ENCODE peak calls at places on chromosome X, in four cellular contexts. I is HepG2, Z is K562, U is HCT116. W is an unnamed sample.

GRCh38 chrX:24658421-24658820 is 11.3 kb upstream of the PCYT1B start:
- DNase-seq in I (no peak), Z (no peak), U (no peak), W (no peak)

GRCh38 chrX:154748712-154749339 is 2.1 kb downstream of the GAB3 start:
- DNase-seq in I (peak), Z (peak), U (no peak), W (no peak)

GRCh38 chrX:21658152-21658737 is at the start of gene KLHL34:
- DNase-seq in I (no peak), Z (no peak), U (no peak), W (no peak)

GRCh38 chrX:15043538-15043937 is 170.3 kb downstream of the MOSPD2 start:
- DNase-seq in I (no peak), Z (no peak), U (no peak), W (no peak)

GRCh38 chrX:360496-361150 is 26.1 kb downstream of the PPP2R3B start:
- DNase-seq in I (no peak), Z (no peak), U (no peak), W (no peak)

GRCh38 chrX:129744881-129745321 is 6.1 kb downstream of the XPNPEP2 start:
- DNase-seq in I (no peak), Z (no peak), U (no peak), W (no peak)

GRCh38 chrX:54415534-54416350 is 24.5 kb upstream of the TSR2 start:
- DNase-seq in I (no peak), Z (no peak), U (no peak), W (no peak)

GRCh38 chrX:148960060-148960459 is 459.6 kb downstream of the AFF2 start:
- DNase-seq in I (no peak), Z (no peak), U (no peak), W (no peak)

GRCh38 chrX:42739258-42739657 is 38.7 kb downstream of the PPP1R2C start:
- DNase-seq in I (no peak), Z (no peak), U (no peak), W (no peak)

GRCh38 chrX:50770702-50771101 is 43.3 kb downstream of the SHROOM4 start:
- DNase-seq in I (peak), Z (no peak), U (no peak), W (no peak)

GRCh38 chrX:11886745-11887144 is 128.7 kb downstream of the MSL3 start:
- DNase-seq in I (no peak), Z (no peak), U (no peak), W (no peak)

GRCh38 chrX:65688403-65688881 is 21.0 kb downstream of the MSN start:
- DNase-seq in I (no peak), Z (no peak), U (no peak), W (no peak)

GRCh38 chrX:54413753-54414152 is 26.5 kb upstream of the TSR2 start:
- DNase-seq in I (peak), Z (no peak), U (no peak), W (no peak)

GRCh38 chrX:124433186-124433585 is 86.8 kb downstream of the SH2D1A start:
- DNase-seq in I (no peak), Z (no peak), U (no peak), W (no peak)

GRCh38 chrX:18887177-18887820 is 96.6 kb downstream of the PHKA2 start:
- DNase-seq in I (no peak), Z (no peak), U (no peak), W (no peak)

GRCh38 chrX:72676465-72676864 is 37.6 kb downstream of the PHKA1 start:
- DNase-seq in I (no peak), Z (no peak), U (no peak), W (no peak)

GRCh38 chrX:153460826-153461225 is 9.6 kb downstream of the HAUS7 start:
- DNase-seq in I (peak), Z (peak), U (no peak), W (no peak)

GRCh38 chrX:152601848-152602616 is 35.7 kb upstream of the GABRQ start:
- DNase-seq in I (peak), Z (peak), U (peak), W (no peak)

GRCh38 chrX:154353172-154353843 is 21.1 kb downstream of the FLNA start:
- DNase-seq in I (no peak), Z (no peak), U (no peak), W (no peak)

GRCh38 chrX:120790118-120790517 is 85.5 kb downstream of the CT47B1 start:
- DNase-seq in I (peak), Z (peak), U (peak), W (peak)

GRCh38 chrX:17738002-17738713 is 865 bp downstream of the SCML1 start:
- DNase-seq in I (peak), Z (no peak), U (no peak), W (no peak)

GRCh38 chrX:19852014-19853005 is 35.1 kb downstream of the SH3KBP1 start:
- DNase-seq in I (peak), Z (no peak), U (no peak), W (no peak)

GRCh38 chrX:123140454-123140853 is 43.6 kb upstream of the GRIA3 start:
- DNase-seq in I (no peak), Z (no peak), U (no peak), W (no peak)

GRCh38 chrX:13778916-13779315 is 38.0 kb downstream of the GPM6B start:
- DNase-seq in I (no peak), Z (no peak), U (no peak), W (no peak)

GRCh38 chrX:41616935-41617334 is 71.8 kb upstream of the GPR34 start:
- DNase-seq in I (peak), Z (peak), U (no peak), W (no peak)
- TF ChIP-seq TCF7L2 in I (no peak), Z (no peak), U (no peak), W (no peak)

DNA sequence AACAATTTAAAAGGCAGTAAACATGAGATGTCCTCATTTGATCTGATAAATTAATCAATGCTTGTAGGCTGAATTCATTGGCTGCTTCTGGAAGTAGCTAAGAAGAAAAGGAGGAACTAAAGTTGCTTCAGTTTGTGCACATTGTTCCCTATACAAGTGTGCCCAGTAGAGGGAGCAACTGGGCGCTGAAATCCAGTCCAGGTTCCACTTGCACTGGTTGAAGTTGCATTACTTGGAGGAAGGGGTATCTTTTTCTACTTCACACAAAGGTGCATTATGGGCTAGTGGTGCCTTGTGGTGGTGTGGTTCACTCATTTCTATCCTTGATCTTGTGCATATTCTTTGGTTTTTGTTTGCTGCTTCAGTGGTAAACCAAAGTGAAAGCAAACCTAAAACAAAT is 67.9 kb upstream of the SOX3 start:
- DNase-seq in I (peak), Z (peak), U (no peak), W (peak)
- TF ChIP-seq CTCF in I (peak), Z (peak), U (no peak), W (peak)

GRCh38 chrX:68895339-68896250 is 66.8 kb downstream of the EFNB1 start:
- DNase-seq in I (peak), Z (peak), U (no peak), W (no peak)
- TF ChIP-seq TCF7L2 in I (no peak), Z (no peak), U (no peak), W (no peak)

DNA sequence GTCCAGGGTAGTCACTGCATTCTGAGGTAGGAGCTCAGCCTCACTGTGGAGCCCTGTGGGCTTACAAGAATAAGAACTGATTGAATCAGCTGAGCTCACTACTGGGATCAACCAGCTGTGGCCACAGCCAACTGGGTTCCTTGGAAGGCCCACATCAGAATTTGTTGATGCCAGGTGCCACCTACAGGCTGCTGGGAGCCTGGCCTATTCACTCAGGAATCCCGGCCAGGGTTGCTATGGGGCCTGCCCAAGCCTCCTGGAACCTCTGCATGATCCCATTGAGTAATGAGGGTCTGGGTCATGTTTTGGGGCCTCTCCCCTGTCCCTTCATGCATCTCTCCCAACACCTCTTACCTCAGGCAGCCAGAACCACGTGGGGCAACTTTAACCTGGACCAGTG is 53.9 kb upstream of the KIAA1210 start:
- DNase-seq in I (peak), Z (no peak), U (peak), W (no peak)
- TF ChIP-seq CTCF in I (peak), Z (no peak), U (peak), W (peak)

DNA sequence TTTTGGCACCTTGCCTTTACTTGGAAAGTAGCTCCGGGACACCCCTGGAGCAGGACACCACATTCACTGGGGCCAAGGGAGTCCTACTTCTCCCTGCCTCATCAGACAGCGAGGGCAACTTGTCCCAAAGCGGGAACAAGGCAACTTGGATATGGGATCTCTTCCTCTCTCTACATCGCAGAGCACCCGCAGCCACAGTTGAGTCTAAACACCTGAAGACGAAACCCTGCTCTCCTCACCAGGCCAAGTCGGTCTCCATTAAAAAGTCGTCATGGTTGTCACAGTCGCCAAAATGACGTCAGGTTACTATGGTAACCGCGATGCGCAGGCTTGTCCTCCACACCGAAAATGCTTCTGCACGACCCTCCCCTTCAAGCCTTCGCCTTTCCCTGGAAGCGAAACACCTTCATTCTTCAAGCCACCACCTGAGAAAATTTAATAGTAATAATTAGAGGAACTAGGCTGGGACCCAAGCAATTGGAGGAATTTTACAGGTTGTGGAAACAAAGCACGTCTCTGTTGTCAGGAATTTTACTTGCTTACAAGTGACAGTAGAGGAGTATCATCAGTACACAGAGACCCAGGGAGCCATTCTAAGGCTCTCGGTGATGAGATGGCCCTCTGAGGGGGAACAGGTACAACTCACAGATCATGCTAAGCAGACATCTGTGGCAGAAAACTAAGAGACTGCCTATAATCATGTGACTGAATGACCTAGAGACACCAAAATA is 30.5 kb upstream of the TCEAL4 start:
- DNase-seq in I (no peak), Z (peak), U (no peak), W (no peak)
- TF ChIP-seq TCF7L2 in I (no peak), Z (no peak), U (no peak), W (no peak)

DNA sequence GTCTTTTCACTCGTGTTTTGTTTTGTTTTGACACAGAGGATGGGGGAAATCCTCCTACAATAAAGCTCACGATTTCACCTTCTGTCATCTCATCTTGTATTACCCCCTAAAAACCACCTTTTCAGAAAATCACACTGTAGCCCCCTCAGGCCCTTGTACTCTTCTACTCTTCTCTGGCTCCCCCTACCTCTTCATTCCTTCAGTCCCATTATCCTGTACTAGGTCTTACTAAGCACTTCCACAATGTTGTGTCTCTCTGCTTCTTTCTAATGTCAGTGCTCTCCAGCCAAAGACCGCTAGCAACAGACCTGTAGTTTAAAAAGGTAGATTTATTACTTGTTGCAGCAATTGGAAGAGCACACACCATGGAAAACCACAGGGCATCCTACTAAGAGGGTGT is 30.0 kb upstream of the RNF128 start:
- DNase-seq in I (peak), Z (no peak), U (no peak), W (no peak)
- TF ChIP-seq CTCF in I (peak), Z (no peak), U (no peak), W (peak)

GRCh38 chrX:97045470-97045869 is 161.8 kb downstream of the RPA4 start:
- DNase-seq in I (no peak), Z (no peak), U (no peak), W (no peak)
- TF ChIP-seq TCF7L2 in I (no peak), Z (no peak), U (no peak), W (no peak)

W was measured in Panc1.